ENCODE peak calls at places on chromosomes 5 and 9, in four cellular contexts. O is pancreas, R is spleen, S is Panc1. N is an unnamed sample.
A peak's percentile ranks its signal among the peaks of the same experiment; 100 is the strongest.

GRCh38 chr5:128491291-128491690 is 46.8 kb downstream of the FBN2 start:
- DNase-seq in O (no peak), R (no peak), S (no peak), N (no peak)

GRCh38 chr5:124309241-124309977 is 437.0 kb downstream of the ZNF608 start:
- DNase-seq in O (no peak), R (no peak), S (no peak), N (no peak)

GRCh38 chr9:83715794-83716193 is 8.0 kb upstream of the UBQLN1 start:
- DNase-seq in O (no peak), R (no peak), S (no peak), N (no peak)

GRCh38 chr5:83388608-83389007 is 82.9 kb upstream of the VCAN start:
- DNase-seq in O (no peak), R (no peak), S (no peak), N (no peak)

GRCh38 chr5:68080282-68081050 is 135.1 kb upstream of the PIK3R1 start:
- DNase-seq in O (no peak), R (no peak), S (no peak), N (no peak)

GRCh38 chr9:97933573-97933972 is 4.4 kb downstream of the HEMGN start:
- DNase-seq in O (no peak), R (no peak), S (no peak), N (no peak)

GRCh38 chr5:95746194-95746593 is 15.1 kb downstream of the RHOBTB3 start:
- DNase-seq in O (no peak), R (no peak), S (no peak), N (no peak)

GRCh38 chr9:98517710-98518109 is 191.0 kb downstream of the GABBR2 start:
- DNase-seq in O (no peak), R (no peak), S (no peak), N (no peak)

GRCh38 chr5:97846646-97847045 is 663.6 kb upstream of the RIOK2 start:
- DNase-seq in O (no peak), R (no peak), S (no peak), N (no peak)

GRCh38 chr5:61256474-61256873 is 75.6 kb upstream of the ZSWIM6 start:
- DNase-seq in O (peak; percentile 88), R (no peak), S (no peak), N (no peak)

GRCh38 chr5:58114324-58114723 is 345.6 kb downstream of the PLK2 start:
- DNase-seq in O (no peak), R (no peak), S (no peak), N (no peak)

GRCh38 chr5:125446986-125447385 is 700.5 kb upstream of the ZNF608 start:
- DNase-seq in O (no peak), R (no peak), S (no peak), N (no peak)

GRCh38 chr5:14953075-14953474 is 81.5 kb upstream of the ANKH start:
- DNase-seq in O (no peak), R (no peak), S (no peak), N (no peak)

GRCh38 chr9:98010450-98010849 is 27.3 kb downstream of the ANP32B start:
- DNase-seq in O (no peak), R (no peak), S (no peak), N (no peak)

GRCh38 chr9:105757496-105758251 is 63.3 kb downstream of the TMEM38B start:
- DNase-seq in O (no peak), R (no peak), S (no peak), N (no peak)

GRCh38 chr9:111036946-111037743 is 1.1 kb downstream of the LPAR1 start:
- DNase-seq in O (no peak), R (no peak), S (no peak), N (no peak)

GRCh38 chr5:180155331-180155881 is 53.6 kb downstream of the RASGEF1C start:
- DNase-seq in O (no peak), R (no peak), S (no peak), N (no peak)

GRCh38 chr9:87610200-87611155 is 112.8 kb downstream of the DAPK1 start:
- DNase-seq in O (no peak), R (no peak), S (no peak), N (no peak)

GRCh38 chr5:147819371-147819770 is 12.1 kb downstream of the SPINK1 start:
- DNase-seq in O (no peak), R (no peak), S (no peak), N (no peak)

GRCh38 chr5:119406551-119406950 is 45.7 kb upstream of the HSD17B4 start:
- DNase-seq in O (no peak), R (no peak), S (no peak), N (no peak)

GRCh38 chr5:124995451-124995850 is 249.0 kb upstream of the ZNF608 start:
- DNase-seq in O (no peak), R (no peak), S (peak; percentile 35), N (no peak)

GRCh38 chr9:77158772-77159513 is 18.4 kb upstream of the VPS13A start:
- DNase-seq in O (no peak), R (no peak), S (no peak), N (no peak)

GRCh38 chr5:41435276-41435675 is 75.1 kb downstream of the PLCXD3 start:
- DNase-seq in O (no peak), R (no peak), S (no peak), N (no peak)

GRCh38 chr9:136975624-136976023 is 1.7 kb upstream of the PTGDS start:
- DNase-seq in O (no peak), R (peak; percentile 86), S (no peak), N (no peak)

GRCh38 chr9:89375181-89375760 is 57.0 kb downstream of the SECISBP2 start:
- DNase-seq in O (no peak), R (peak; percentile 86), S (no peak), N (no peak)

GRCh38 chr9:109945571-109945970 is 165.6 kb downstream of the PALM2AKAP2 start:
- DNase-seq in O (no peak), R (no peak), S (no peak), N (no peak)

GRCh38 chr9:132423503-132423902 is 13.5 kb downstream of the CFAP77 start:
- DNase-seq in O (no peak), R (no peak), S (no peak), N (no peak)

GRCh38 chr9:132430998-132431397 is 21.0 kb downstream of the CFAP77 start:
- DNase-seq in O (no peak), R (no peak), S (no peak), N (no peak)

GRCh38 chr9:132424857-132425702 is 15.1 kb downstream of the CFAP77 start:
- DNase-seq in O (no peak), R (no peak), S (no peak), N (no peak)

GRCh38 chr9:132422574-132422973 is 12.6 kb downstream of the CFAP77 start:
- DNase-seq in O (no peak), R (no peak), S (no peak), N (no peak)

GRCh38 chr9:132427015-132427414 is 17.0 kb downstream of the CFAP77 start:
- DNase-seq in O (no peak), R (no peak), S (no peak), N (no peak)
- H3K27me3 ChIP-seq in O (no peaks in the 10 kb centered on the region), R (peaks cover 84% of the 10 kb centered on the region), S (peaks cover 5% of the 10 kb centered on the region), N (peaks cover 5% of the 10 kb centered on the region)

DNA sequence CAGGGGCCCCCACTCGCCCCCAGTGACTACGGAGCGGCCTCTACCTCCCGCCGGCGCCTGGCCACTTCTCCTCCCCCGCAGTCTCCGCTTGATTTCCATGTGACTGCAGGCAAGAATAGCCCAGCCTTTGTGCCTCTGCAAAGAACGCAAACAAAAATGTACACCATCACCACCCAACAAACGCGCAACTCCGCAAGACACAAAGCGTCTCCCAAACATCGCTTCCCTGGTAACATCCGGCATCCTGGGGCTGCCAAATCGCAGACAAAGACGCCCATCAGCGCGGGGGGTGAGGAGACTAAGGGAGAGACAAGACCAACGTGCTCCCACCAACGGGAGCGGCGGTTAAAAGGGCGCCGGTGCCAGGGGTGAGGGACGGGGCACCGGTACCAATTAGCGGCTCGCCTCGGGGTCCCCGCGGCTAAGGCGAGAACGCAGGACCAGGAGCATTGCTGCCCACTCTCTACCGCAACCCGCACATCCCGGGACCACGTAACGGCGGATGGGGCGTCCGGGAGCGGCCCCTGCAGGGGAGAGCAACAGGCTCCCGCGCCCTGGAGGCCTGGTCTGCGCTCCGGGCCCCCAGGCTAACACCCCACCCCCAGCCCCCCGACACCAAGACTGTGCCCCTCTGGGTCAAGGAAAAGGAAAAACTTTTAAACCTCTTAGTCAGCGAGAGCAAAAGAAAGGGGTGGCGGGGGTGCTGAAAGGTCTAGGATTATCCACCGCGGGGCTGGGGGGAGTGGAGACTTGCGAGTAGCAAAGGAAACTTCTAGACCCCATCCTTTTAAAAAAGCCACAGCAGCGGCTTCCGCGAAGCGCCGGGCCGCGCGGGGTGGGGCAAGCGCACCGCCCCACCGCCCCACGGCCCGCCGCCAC is 885 bp downstream of the MPDZ start:
- DNase-seq in O (peak; percentile 71), R (peak; percentile 74), S (no peak), N (no peak)
- TF ChIP-seq CTCF in O (no peak), R (no peak), S (no peak), N (no peak)

GRCh38 chr9:27818348-27818747 is 245.1 kb upstream of the C9orf72 start:
- DNase-seq in O (no peak), R (no peak), S (no peak), N (no peak)
- H3K27me3 ChIP-seq in O (no peaks in the 10 kb centered on the region), R (no peaks in the 10 kb centered on the region), S (no peaks in the 10 kb centered on the region), N (no peaks in the 10 kb centered on the region)

DNA sequence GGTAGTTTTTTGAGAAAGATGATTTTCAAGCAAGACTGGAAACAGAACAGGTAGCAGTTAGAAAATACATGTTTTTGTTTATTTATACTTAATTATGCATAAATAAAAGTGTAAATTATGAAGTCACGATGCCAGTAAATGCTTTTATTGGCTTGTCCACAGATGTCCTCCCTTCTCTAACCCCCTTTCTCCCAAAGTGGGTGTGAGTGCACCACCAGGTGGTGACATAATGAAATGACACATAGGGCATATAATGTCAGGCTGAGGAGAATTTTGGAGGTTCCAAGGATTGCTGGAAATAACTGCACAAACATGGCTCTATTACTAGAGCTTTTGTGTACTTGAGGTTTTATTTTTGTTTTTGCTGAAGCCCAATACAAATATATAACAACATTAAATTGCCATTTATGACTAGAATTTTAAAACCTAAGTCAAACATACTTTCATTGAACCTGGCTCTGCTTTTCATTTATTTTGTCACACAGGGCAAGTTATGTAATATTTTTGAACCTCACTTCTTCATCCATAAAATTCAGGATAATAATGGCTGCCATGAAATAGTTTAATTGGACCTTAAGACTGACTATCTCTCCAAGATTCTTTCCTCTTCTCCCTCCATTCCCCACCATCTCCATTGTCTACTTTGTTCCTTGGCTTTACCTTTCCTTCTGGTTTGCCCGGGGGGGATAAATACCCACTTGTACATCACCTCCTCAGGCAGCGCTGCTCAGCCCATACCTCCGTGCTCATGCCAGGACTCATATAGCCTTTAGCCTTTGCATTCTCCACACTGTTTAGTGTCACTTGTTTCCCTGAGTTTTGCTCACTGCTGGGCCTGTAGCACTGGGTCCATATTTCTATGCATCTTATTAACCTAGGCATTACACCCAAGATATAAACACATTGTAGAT is 168.8 kb downstream of the PDE4D start:
- DNase-seq in O (no peak), R (no peak), S (no peak), N (no peak)
- TF ChIP-seq CTCF in O (peak; percentile 62), R (no peak), S (peak; percentile 77), N (peak; percentile 73)

GRCh38 chr9:132810314-132810713 is 67.8 kb downstream of the AK8 start:
- DNase-seq in O (no peak), R (no peak), S (no peak), N (no peak)

GRCh38 chr9:132811985-132812384 is 66.1 kb downstream of the AK8 start:
- DNase-seq in O (no peak), R (no peak), S (no peak), N (no peak)

GRCh38 chr9:132813115-132813784 is 64.8 kb downstream of the AK8 start:
- DNase-seq in O (no peak), R (no peak), S (no peak), N (no peak)

GRCh38 chr9:132818588-132818987 is 59.5 kb downstream of the AK8 start:
- DNase-seq in O (no peak), R (no peak), S (no peak), N (no peak)

GRCh38 chr9:132814937-132815336 is 63.1 kb downstream of the AK8 start:
- DNase-seq in O (peak; percentile 14), R (no peak), S (no peak), N (no peak)
- H3K27me3 ChIP-seq in O (no peaks in the 10 kb centered on the region), R (peaks cover 24% of the 10 kb centered on the region), S (no peaks in the 10 kb centered on the region), N (no peaks in the 10 kb centered on the region)

GRCh38 chr9:32864926-32865325 is 81.6 kb downstream of the TMEM215 start:
- DNase-seq in O (no peak), R (no peak), S (no peak), N (no peak)
- TF ChIP-seq CTCF in O (no peak), R (no peak), S (no peak), N (no peak)

N was measured in GM06990.